ENCODE peak calls at places on chromosomes 3 and 15, in eight cellular contexts. M, H, L, A, G, P, U and B are unnamed samples.

GRCh38 chr15:84822774-84823579 is 5.8 kb downstream of the ALPK3 start:
- DNase-seq in U (no peak), A (no peak), L (no peak), H (no peak), G (no peak), P (no peak), M (no peak), B (no peak)

GRCh38 chr3:42043116-42043796 is 47.9 kb upstream of the TRAK1 start:
- DNase-seq in A (peak), U (peak), L (peak), H (peak), M (no peak), P (no peak), G (peak), B (peak)

GRCh38 chr3:23175361-23176073 is 27.6 kb upstream of the UBE2E2 start:
- DNase-seq in G (no peak), U (no peak), H (no peak), L (no peak), P (no peak), M (no peak), A (peak), B (no peak)

GRCh38 chr3:61417352-61417751 is 144.0 kb upstream of the PTPRG start:
- DNase-seq in U (no peak), P (no peak), H (no peak), L (no peak), G (no peak), M (no peak), A (no peak), B (no peak)

GRCh38 chr3:187783098-187783497 is 37.8 kb upstream of the BCL6 start:
- DNase-seq in M (no peak), L (peak), U (no peak), A (no peak), P (no peak), H (peak), G (peak), B (no peak)

GRCh38 chr3:181333394-181333793 is 343.9 kb upstream of the DNAJC19 start:
- DNase-seq in P (no peak), H (no peak), U (no peak), G (no peak), L (no peak), M (no peak), A (no peak), B (no peak)

GRCh38 chr3:168426196-168426595 is 330.5 kb upstream of the GOLIM4 start:
- DNase-seq in G (no peak), L (no peak), P (no peak), M (no peak), U (no peak), H (no peak), A (no peak), B (no peak)

GRCh38 chr15:101020451-101020850 is 101.3 kb downstream of the LRRK1 start:
- DNase-seq in M (peak), L (no peak), A (no peak), G (no peak), H (peak), P (no peak), U (no peak), B (no peak)

GRCh38 chr15:31489801-31490646 is 163.4 kb downstream of the KLF13 start:
- DNase-seq in U (peak), P (peak), A (peak), H (no peak), G (peak), L (peak), M (peak), B (peak)

GRCh38 chr15:57890351-57890750 is 175.2 kb downstream of the ALDH1A2 start:
- DNase-seq in P (no peak), H (no peak), G (no peak), A (no peak), M (no peak), U (no peak), L (no peak), B (no peak)

GRCh38 chr3:114506622-114507300 is 212.9 kb downstream of the TIGIT start:
- DNase-seq in H (no peak), A (no peak), P (no peak), G (no peak), U (no peak), M (no peak), L (no peak), B (peak)

GRCh38 chr3:149514471-149514870 is 40.0 kb downstream of the TM4SF4 start:
- DNase-seq in U (no peak), A (no peak), M (no peak), G (no peak), P (no peak), H (no peak), L (no peak), B (no peak)

GRCh38 chr3:85360742-85361387 is 402.1 kb downstream of the CADM2 start:
- DNase-seq in M (peak), L (peak), H (no peak), G (peak), U (no peak), P (no peak), A (peak), B (peak)

GRCh38 chr3:168801792-168802191 is 706.1 kb upstream of the GOLIM4 start:
- DNase-seq in U (no peak), G (no peak), A (peak), M (no peak), L (no peak), P (no peak), H (no peak), B (no peak)

GRCh38 chr15:79898369-79898768 is 1.6 kb upstream of the MTHFS start:
- DNase-seq in A (no peak), G (no peak), U (no peak), L (no peak), M (no peak), H (no peak), P (no peak), B (no peak)

GRCh38 chr3:36933540-36934296 is 11.1 kb downstream of the TRANK1 start:
- DNase-seq in U (no peak), H (no peak), A (no peak), P (no peak), G (no peak), M (no peak), L (no peak), B (no peak)

GRCh38 chr3:49805367-49805782 is 2.3 kb downstream of the INKA1 start:
- DNase-seq in M (peak), A (peak), P (no peak), L (peak), H (peak), U (peak), G (peak), B (peak)

GRCh38 chr3:112327371-112327951 is 5.5 kb upstream of the CD200 start:
- DNase-seq in U (peak), L (peak), H (no peak), G (peak), M (no peak), P (peak), A (peak), B (peak)

DNA sequence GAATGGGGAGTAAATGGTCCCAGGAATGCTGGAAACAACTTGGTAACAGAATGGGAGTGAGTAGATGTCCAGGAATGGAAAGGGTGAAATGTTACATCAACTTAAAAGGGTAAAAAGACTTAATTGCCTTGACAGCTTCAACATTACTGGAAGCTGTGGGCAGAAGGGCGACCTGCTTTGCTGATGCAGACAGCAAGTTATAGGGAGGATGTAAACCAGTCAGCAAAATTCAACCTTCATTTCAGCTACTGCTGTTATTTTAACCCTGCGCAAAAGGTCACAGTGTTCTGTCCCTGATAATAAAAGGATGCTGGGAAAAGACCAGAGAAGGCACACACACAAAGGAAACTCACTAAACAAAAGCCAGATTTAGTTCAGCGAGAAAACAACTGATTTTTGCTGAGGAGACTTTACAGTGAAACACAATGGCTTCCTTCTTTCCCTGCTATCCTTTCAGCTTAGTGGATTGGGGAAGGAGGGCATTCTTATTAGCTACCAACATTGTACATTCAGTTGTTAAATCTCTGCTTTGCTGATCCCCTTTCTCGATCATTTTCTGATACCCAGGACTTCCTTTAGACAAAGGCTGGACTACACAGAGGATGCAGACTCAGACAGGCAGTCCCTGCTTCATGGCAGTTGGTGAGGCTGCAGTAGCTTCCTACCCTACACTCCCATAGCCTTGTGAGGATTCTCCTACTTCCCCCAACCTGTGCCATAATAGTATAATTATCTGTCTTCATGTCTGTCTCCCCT is 62.0 kb downstream of the P3H2 start:
- DNase-seq in G (no peak), L (no peak), H (no peak), A (peak), M (no peak), P (no peak), U (no peak), B (no peak)
- TF ChIP-seq POLR2A in G (no peak), L (no peak), H (no peak), A (no peak), M (no peak), P (no peak), U (no peak), B (no peak)

GRCh38 chr15:38263996-38264395 is 11.4 kb downstream of the SPRED1 start:
- DNase-seq in H (no peak), A (no peak), U (no peak), L (no peak), G (no peak), M (no peak), P (no peak), B (no peak)

GRCh38 chr15:38271895-38272294 is 19.3 kb downstream of the SPRED1 start:
- DNase-seq in A (no peak), L (no peak), M (no peak), P (no peak), H (no peak), U (no peak), G (no peak), B (no peak)

GRCh38 chr15:38267416-38268022 is 14.9 kb downstream of the SPRED1 start:
- DNase-seq in L (no peak), M (no peak), A (no peak), G (no peak), P (no peak), U (no peak), H (no peak), B (no peak)

DNA sequence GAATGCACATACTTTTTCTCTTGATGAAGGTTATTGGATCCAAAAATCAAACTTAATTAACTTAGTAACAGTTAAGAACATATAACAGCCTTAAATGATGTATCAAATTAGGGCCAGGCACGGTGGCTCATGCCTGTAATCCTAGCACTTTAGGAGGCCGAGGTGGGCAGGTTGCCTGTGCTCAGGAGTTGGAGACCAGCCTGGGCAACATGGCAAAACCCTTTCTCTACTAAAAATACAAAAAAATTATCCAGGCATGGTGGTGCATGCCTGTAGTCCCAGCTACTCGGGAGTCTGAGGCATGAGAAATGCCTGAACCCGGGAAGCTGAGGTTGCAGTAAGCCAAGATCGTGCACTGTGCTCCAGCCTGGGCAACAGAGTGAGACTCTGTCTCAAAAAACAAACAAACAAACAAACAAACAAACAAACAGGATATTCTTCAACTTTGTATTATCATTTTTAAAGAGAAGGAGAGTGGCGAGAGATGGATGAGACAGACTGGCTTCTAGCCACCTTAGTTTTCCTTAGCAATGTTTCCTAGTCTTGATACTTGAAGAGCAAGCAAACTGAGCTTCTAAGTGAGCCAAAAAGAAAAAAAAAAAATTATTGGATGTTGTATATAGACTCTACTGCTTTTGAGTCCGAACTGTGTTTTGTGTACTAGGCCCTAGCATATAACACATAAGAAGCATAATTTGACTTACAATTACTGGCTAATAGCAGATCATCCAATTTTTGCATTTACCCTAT is 13.8 kb downstream of the SPRED1 start:
- DNase-seq in U (no peak), G (peak), A (no peak), P (no peak), L (no peak), H (no peak), M (no peak), B (no peak)
- H3K4me3 ChIP-seq in U (no peak), G (no peak), A (no peak), P (no peak), L (no peak), H (no peak), M (no peak), B (no peak)

GRCh38 chr3:126780666-126781065 is 76.6 kb downstream of the CHCHD6 start:
- DNase-seq in A (no peak), M (no peak), U (no peak), P (no peak), L (no peak), H (no peak), G (no peak), B (no peak)
- H3K27ac ChIP-seq in A (no peak), M (no peak), U (no peak), P (no peak), L (no peak), H (no peak), G (no peak), B (no peak)

GRCh38 chr15:75213768-75214221 is 12.1 kb downstream of the C15orf39 start:
- DNase-seq in P (no peak), G (no peak), H (no peak), M (no peak), U (no peak), A (no peak), L (no peak), B (no peak)

GRCh38 chr15:75210867-75211266 is 9.2 kb downstream of the C15orf39 start:
- DNase-seq in G (no peak), U (no peak), H (no peak), L (no peak), P (no peak), M (no peak), A (no peak), B (no peak)

GRCh38 chr15:75213212-75213767 is 11.6 kb downstream of the C15orf39 start:
- DNase-seq in H (no peak), A (no peak), G (no peak), U (no peak), M (no peak), P (no peak), L (no peak), B (no peak)

GRCh38 chr15:75211436-75212199 is 9.9 kb downstream of the C15orf39 start:
- DNase-seq in L (no peak), A (no peak), P (no peak), H (no peak), G (no peak), U (no peak), M (no peak), B (peak)

DNA sequence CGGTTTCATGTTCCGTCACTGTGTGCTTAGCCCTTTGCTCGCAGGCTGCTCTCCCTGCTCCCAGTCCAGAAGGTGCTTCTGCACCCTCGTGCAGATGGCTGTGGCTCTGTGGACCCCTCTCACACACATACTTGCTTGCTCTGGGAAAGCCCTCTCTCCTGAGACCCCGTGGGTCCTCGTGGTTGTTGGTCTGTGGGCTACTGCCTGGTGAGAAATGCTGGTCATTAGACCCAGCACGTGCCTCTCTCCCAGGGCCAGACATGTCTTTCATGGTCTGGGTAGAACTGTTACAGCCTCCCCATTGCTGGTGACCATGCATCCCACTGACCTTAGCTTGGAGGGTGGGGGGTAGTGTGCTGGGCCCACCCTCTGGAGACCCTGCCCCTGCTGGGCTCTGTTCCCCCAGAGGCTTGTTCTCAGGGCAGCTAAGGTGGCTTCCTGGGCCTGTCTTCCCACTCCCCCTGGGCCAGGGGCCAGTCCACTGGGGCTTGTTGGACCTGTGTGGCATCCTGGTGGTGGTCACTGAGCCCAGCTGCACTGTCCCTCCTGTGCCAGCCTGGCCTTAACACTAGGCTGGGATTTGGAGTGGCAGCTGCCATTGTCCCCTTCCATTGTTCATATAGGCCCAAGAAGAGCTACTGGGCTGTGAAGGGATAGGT is 10.6 kb downstream of the C15orf39 start:
- DNase-seq in M (no peak), G (no peak), U (no peak), L (no peak), P (no peak), H (no peak), A (no peak), B (no peak)
- TF ChIP-seq POLR2A in M (no peak), G (no peak), U (no peak), L (no peak), P (no peak), H (no peak), A (no peak), B (no peak)

GRCh38 chr3:186150234-186150830 is 41.4 kb upstream of the ETV5 start:
- DNase-seq in P (no peak), M (no peak), G (no peak), U (no peak), H (no peak), A (no peak), L (peak), B (no peak)

GRCh38 chr3:186151077-186151971 is 42.4 kb upstream of the ETV5 start:
- DNase-seq in M (no peak), H (no peak), A (no peak), P (no peak), U (no peak), L (peak), G (no peak), B (no peak)

GRCh38 chr3:186152361-186152798 is 43.5 kb upstream of the ETV5 start:
- DNase-seq in P (no peak), G (no peak), U (no peak), A (no peak), L (no peak), M (no peak), H (no peak), B (no peak)

GRCh38 chr3:186154641-186155040 is 45.8 kb upstream of the ETV5 start:
- DNase-seq in U (no peak), G (no peak), A (no peak), H (no peak), M (no peak), L (no peak), P (no peak), B (no peak)

GRCh38 chr3:186152889-186153292 is 44.0 kb upstream of the ETV5 start:
- DNase-seq in A (no peak), P (no peak), H (no peak), U (no peak), G (no peak), M (no peak), L (no peak), B (no peak)
- H3K4me3 ChIP-seq in A (no peak), P (no peak), H (no peak), U (no peak), G (no peak), M (no peak), L (no peak), B (no peak)

GRCh38 chr3:184379375-184380209 is at the start of gene CHRD:
- DNase-seq in A (no peak), M (no peak), P (no peak), L (no peak), G (no peak), H (peak), U (no peak), B (no peak)

GRCh38 chr3:184380627-184381260 is 890 bp downstream of the CHRD start:
- DNase-seq in P (no peak), L (no peak), M (no peak), H (no peak), G (no peak), U (no peak), A (no peak), B (no peak)

GRCh38 chr3:184381261-184382224 is 1.7 kb downstream of the CHRD start:
- DNase-seq in G (no peak), H (peak), A (no peak), P (no peak), M (no peak), L (no peak), U (no peak), B (no peak)

GRCh38 chr3:184378650-184379374 is 805 bp upstream of the THPO start:
- DNase-seq in P (no peak), M (no peak), A (no peak), U (no peak), H (no peak), G (no peak), L (no peak), B (no peak)

GRCh38 chr3:184380210-184380626 is 364 bp downstream of the CHRD start:
- DNase-seq in A (no peak), L (peak), H (peak), P (no peak), M (peak), G (peak), U (peak), B (peak)
- H3K27ac ChIP-seq in A (no peak), L (no peak), H (no peak), P (peak), M (no peak), G (no peak), U (no peak), B (no peak)

DNA sequence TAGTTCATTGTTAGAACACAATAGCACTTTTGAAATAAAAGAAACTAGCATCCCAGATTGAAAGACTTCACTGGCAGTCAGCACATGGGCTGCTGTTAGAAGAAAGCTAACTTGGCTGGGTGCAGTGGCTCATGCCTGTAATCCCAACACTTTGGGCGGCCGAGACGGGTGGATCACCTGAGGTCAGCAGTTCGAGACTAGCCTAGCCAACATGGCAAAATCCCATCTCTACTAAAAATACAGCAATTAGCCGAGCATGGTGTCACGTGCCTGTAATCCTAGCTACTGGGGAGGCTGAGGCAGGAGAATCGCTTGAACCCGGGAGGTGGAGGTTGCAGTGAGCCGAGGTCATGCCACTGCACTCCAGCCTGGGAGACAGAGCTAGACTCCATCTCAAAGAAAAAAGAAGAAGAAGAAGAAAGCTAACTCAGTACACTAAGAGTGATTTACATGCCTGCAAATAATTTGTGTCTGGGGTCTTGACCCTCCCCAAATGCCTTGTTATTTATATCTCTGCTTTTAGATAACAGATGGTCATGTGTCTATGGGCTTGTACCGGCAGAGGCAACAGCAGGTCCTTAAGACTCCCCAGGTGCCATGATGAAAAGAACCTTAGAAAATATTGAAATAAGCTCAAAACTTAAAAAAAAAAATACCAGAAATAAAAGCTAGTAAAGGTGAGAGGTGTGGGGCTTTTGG is 9.7 kb downstream of the TPM1 start:
- DNase-seq in P (no peak), A (no peak), M (no peak), L (no peak), H (no peak), G (no peak), U (no peak), B (no peak)
- TF ChIP-seq POLR2A in P (no peak), A (no peak), M (no peak), L (peak), H (no peak), G (no peak), U (no peak), B (no peak)